ENCODE peak calls at places on chromosomes 6 and 20, in six cellular contexts. P, L, H, B, G and V are unnamed samples.
A peak's percentile ranks its signal among the peaks of the same experiment; 100 is the strongest.

GRCh38 chr6:135875446-135875845 is 23.9 kb downstream of the PDE7B start:
- DNase-seq in L (no peak), B (no peak), P (no peak), G (no peak), H (no peak), V (no peak)

GRCh38 chr20:19451591-19452295 is 239.3 kb downstream of the SLC24A3 start:
- DNase-seq in L (peak; percentile 29), H (no peak), G (no peak), B (no peak), P (no peak), V (no peak)

GRCh38 chr20:42373049-42373448 is 754.9 kb upstream of the CHD6 start:
- DNase-seq in B (no peak), L (no peak), P (no peak), G (no peak), H (no peak), V (no peak)

GRCh38 chr6:125507987-125508655 is 206.4 kb upstream of the HDDC2 start:
- DNase-seq in G (no peak), H (no peak), B (no peak), L (no peak), P (no peak), V (peak; percentile 12)

GRCh38 chr6:87944541-87944954 is 103.1 kb upstream of the SPACA1 start:
- DNase-seq in L (no peak), B (peak; percentile 31), H (peak; percentile 11), P (peak; percentile 90), G (no peak), V (peak; percentile 22)

GRCh38 chr6:27592481-27593199 is 119.7 kb upstream of the ZNF184 start:
- DNase-seq in P (no peak), L (no peak), B (no peak), G (no peak), H (peak; percentile 94), V (no peak)

GRCh38 chr6:112665815-112666214 is 318.7 kb downstream of the RFPL4B start:
- DNase-seq in L (no peak), B (no peak), G (no peak), P (no peak), H (no peak), V (no peak)

GRCh38 chr6:4212588-4212987 is 77.2 kb upstream of the ECI2 start:
- DNase-seq in L (no peak), H (no peak), P (no peak), G (no peak), B (no peak), V (no peak)

GRCh38 chr6:8085053-8085511 is 17.3 kb downstream of the EEF1E1 start:
- DNase-seq in H (peak; percentile 77), P (no peak), G (no peak), B (peak; percentile 37), L (no peak), V (no peak)

GRCh38 chr6:132190097-132190814 is 211.0 kb downstream of the MOXD1 start:
- DNase-seq in L (no peak), G (no peak), H (no peak), B (no peak), P (no peak), V (no peak)

GRCh38 chr20:11995750-11996567 is 78.3 kb downstream of the BTBD3 start:
- DNase-seq in G (no peak), P (peak; percentile 70), L (no peak), B (no peak), H (no peak), V (no peak)

GRCh38 chr6:20401403-20402180 is at the start of gene E2F3:
- DNase-seq in L (peak; percentile 100), G (peak; percentile 100), P (peak; percentile 100), H (peak; percentile 100), B (peak; percentile 100), V (peak; percentile 100)

GRCh38 chr6:132961610-132962009 is 147.2 kb downstream of the RPS12 start:
- DNase-seq in L (no peak), H (peak; percentile 13), P (no peak), B (no peak), G (no peak), V (no peak)

GRCh38 chr6:21132856-21133610 is 460.5 kb upstream of the SOX4 start:
- DNase-seq in P (no peak), H (no peak), B (no peak), G (no peak), L (no peak), V (no peak)

GRCh38 chr20:32610897-32611218 is 25.7 kb upstream of the NOL4L start:
- DNase-seq in H (no peak), G (no peak), B (no peak), L (no peak), P (no peak), V (no peak)

GRCh38 chr6:112620832-112621569 is 273.9 kb downstream of the RFPL4B start:
- DNase-seq in G (no peak), P (no peak), B (no peak), L (no peak), H (peak; percentile 43), V (no peak)

GRCh38 chr6:77451466-77451865 is 11.8 kb downstream of the HTR1B start:
- DNase-seq in B (no peak), G (no peak), H (no peak), P (no peak), L (no peak), V (no peak)

GRCh38 chr6:154113392-154113791 is 74.4 kb downstream of the OPRM1 start:
- DNase-seq in H (no peak), G (no peak), P (no peak), L (no peak), B (no peak), V (no peak)

GRCh38 chr20:35395728-35396127 is 16.0 kb downstream of the UQCC1 start:
- DNase-seq in B (no peak), P (no peak), G (no peak), H (no peak), L (no peak), V (no peak)

GRCh38 chr6:145836767-145837166 is 22.2 kb upstream of the FBXO30 start:
- DNase-seq in G (no peak), H (no peak), L (no peak), P (no peak), B (no peak), V (no peak)

GRCh38 chr6:167826230-167827061 is at the start of gene AFDN:
- DNase-seq in L (peak; percentile 91), P (no peak), H (peak; percentile 85), G (peak; percentile 91), B (peak; percentile 82), V (peak; percentile 83)

GRCh38 chr20:10522328-10522727 is 87.2 kb downstream of the SLX4IP start:
- DNase-seq in L (no peak), H (no peak), G (no peak), B (no peak), P (no peak), V (no peak)

GRCh38 chr6:85041376-85041775 is 277.0 kb upstream of the TBX18 start:
- DNase-seq in B (no peak), H (peak; percentile 23), L (no peak), P (no peak), G (no peak), V (no peak)

GRCh38 chr6:70136996-70137395 is 165.9 kb downstream of the COL9A1 start:
- DNase-seq in H (no peak), B (no peak), G (no peak), L (no peak), P (no peak), V (no peak)

GRCh38 chr6:53928641-53929339 is 134.0 kb downstream of the LRRC1 start:
- DNase-seq in G (no peak), B (no peak), H (no peak), P (no peak), L (no peak), V (no peak)

GRCh38 chr6:20202070-20202658 is 10.1 kb downstream of the MBOAT1 start:
- DNase-seq in B (no peak), H (peak; percentile 71), G (no peak), L (no peak), P (no peak), V (no peak)

GRCh38 chr6:133779916-133780315 is 109.0 kb upstream of the TCF21 start:
- DNase-seq in B (no peak), P (no peak), G (no peak), L (no peak), H (no peak), V (no peak)

GRCh38 chr6:49468042-49468441 is 4.9 kb downstream of the CENPQ start:
- DNase-seq in G (no peak), H (no peak), B (no peak), P (no peak), L (no peak), V (no peak)

GRCh38 chr20:673606-674005 is 2.0 kb downstream of the SCRT2 start:
- DNase-seq in B (no peak), P (no peak), H (no peak), G (no peak), L (no peak), V (no peak)

GRCh38 chr6:56772737-56773184 is 130.1 kb upstream of the DST start:
- DNase-seq in H (no peak), B (no peak), G (no peak), L (peak; percentile 78), P (no peak), V (no peak)

GRCh38 chr20:38181207-38181693 is 16.2 kb upstream of the TGM2 start:
- DNase-seq in P (no peak), L (peak; percentile 46), B (no peak), G (no peak), H (no peak), V (no peak)
- TF ChIP-seq EP300 in P (no peak), L (no peak), B (no peak), G (no peak), H (no peak), V (no peak)

DNA sequence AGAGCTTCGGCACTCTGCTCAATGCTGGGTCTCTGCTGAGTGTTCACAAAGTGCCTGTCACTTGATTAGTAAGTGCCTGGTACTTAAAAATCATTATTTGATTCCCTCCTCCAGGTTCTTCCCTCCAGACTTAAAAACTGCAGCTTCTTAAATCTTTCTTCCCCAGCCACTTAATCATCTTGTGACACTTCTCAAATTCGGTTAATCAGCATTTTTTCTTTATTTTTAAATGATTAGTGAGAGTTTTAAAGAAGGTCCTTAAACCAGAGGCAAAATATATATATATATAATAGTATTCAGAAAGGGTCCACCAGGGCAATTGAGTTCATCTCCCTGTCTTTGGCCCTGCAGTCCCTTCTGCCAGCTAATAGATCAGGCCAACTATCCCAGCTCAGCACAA is 8.0 kb upstream of the BANF2 start:
- DNase-seq in B (no peak), H (no peak), G (no peak), L (no peak), P (no peak), V (no peak)
- H3K4me1 ChIP-seq in B (no peaks in the 10 kb centered on the region), H (no peaks in the 10 kb centered on the region), G (peaks cover 11% of the 10 kb centered on the region), L (no peaks in the 10 kb centered on the region), P (peaks cover 39% of the 10 kb centered on the region), V (no peaks in the 10 kb centered on the region)

DNA sequence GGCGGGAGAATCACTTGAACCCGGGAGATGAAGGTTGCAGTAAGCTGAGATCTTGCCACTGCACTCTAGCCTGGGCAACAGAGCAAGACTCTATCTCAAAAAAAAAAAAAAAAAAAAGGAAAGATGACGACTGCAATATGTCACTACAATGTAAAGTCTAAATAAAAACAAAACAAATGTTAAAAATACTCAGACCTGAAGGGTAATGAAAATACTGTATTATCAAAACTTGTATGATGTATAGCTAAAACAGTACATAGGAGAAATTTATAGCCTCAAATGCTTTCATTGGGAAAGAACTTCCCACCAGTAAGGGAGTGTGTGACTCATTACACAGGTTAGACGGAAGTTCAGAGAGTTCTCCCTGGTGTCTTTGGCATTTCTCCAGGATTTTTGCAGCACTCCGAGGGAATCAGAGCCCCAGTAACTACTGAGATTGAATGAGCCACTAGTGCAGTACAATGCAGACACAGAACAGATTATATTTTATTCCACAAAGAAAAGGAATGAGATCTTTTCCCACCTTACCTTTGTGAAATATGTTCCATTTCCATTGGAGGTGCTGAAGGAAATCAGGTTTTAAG is 12.5 kb upstream of the RALGAPB start:
- DNase-seq in L (peak; percentile 39), P (no peak), G (no peak), B (no peak), H (peak; percentile 80), V (peak; percentile 40)
- TF ChIP-seq POLR2AphosphoS5 in L (no peak), P (no peak), G (no peak), B (no peak), H (peak; percentile 41), V (peak; percentile 8)

GRCh38 chr6:165573671-165574070 is 89.4 kb downstream of the PDE10A start:
- DNase-seq in P (no peak), L (peak; percentile 64), G (no peak), B (peak; percentile 60), H (no peak), V (no peak)
- TF ChIP-seq EP300 in P (no peak), L (no peak), G (no peak), B (no peak), H (no peak), V (no peak)